ENCODE peak calls at places on chromosomes 16 and 17, in six cellular contexts. C is HFFc6; X is activated CD8-positive, alpha-beta memory T cell treated with anti-CD3 and anti-CD28 coated beads for 1 hour; N is HTR-8/SVneo; I is astrocyte of the cerebellum; J is NCI-H1105. K is an unnamed sample.
A peak's percentile ranks its signal among the peaks of the same experiment; 100 is the strongest.

GRCh38 chr16:48367443-48368049 is 17.7 kb downstream of the SIAH1 start:
- DNase-seq in X (no peak), I (no peak), C (no peak), N (no peak), J (no peak), K (no peak)

GRCh38 chr16:23509763-23510153 is 536 bp downstream of the GGA2 start:
- DNase-seq in I (no peak), J (no peak), C (peak; percentile 18), X (no peak), N (no peak), K (no peak)

GRCh38 chr16:2339521-2340484 is 725 bp downstream of the ABCA3 start:
- DNase-seq in J (no peak), X (peak; percentile 17), I (no peak), C (no peak), N (peak; percentile 42), K (no peak)

GRCh38 chr17:33696102-33696501 is 403.0 kb upstream of the ASIC2 start:
- DNase-seq in J (no peak), X (no peak), C (no peak), N (no peak), I (no peak), K (no peak)

GRCh38 chr17:40548982-40549680 is 16.1 kb downstream of the CCR7 start:
- DNase-seq in I (peak; percentile 64), J (no peak), N (peak; percentile 67), X (no peak), C (peak; percentile 81), K (no peak)

GRCh38 chr16:3672571-3673041 is 18.1 kb downstream of the DNASE1 start:
- DNase-seq in I (no peak), X (no peak), J (no peak), C (no peak), N (no peak), K (no peak)

GRCh38 chr17:75077490-75078096 is 10.2 kb upstream of the SLC16A5 start:
- DNase-seq in C (no peak), I (no peak), J (no peak), X (peak; percentile 24), N (no peak), K (no peak)

GRCh38 chr17:72056727-72057290 is 64.0 kb upstream of the SOX9 start:
- DNase-seq in I (no peak), N (no peak), C (no peak), X (no peak), J (no peak), K (no peak)

GRCh38 chr17:2406903-2407790 is 6.3 kb upstream of the MNT start:
- DNase-seq in C (peak; percentile 97), I (no peak), J (no peak), N (peak; percentile 81), X (no peak), K (no peak)

GRCh38 chr16:87435399-87436224 is 43.5 kb downstream of the MAP1LC3B start:
- DNase-seq in N (no peak), C (peak; percentile 37), X (no peak), I (peak; percentile 71), J (no peak), K (no peak)

GRCh38 chr16:54411555-54411954 is 125.0 kb upstream of the IRX3 start:
- DNase-seq in I (no peak), N (no peak), J (no peak), C (no peak), X (no peak), K (no peak)

GRCh38 chr17:44146375-44147346 is 4.9 kb downstream of the HROB start:
- DNase-seq in X (no peak), I (no peak), C (no peak), J (no peak), N (no peak), K (no peak)

GRCh38 chr16:50395763-50396710 is 27.2 kb upstream of the BRD7 start:
- DNase-seq in I (no peak), N (no peak), J (no peak), X (no peak), C (no peak), K (no peak)

GRCh38 chr17:39617446-39618251 is 9.1 kb upstream of the PPP1R1B start:
- DNase-seq in X (peak; percentile 35), N (peak; percentile 79), J (peak; percentile 59), C (peak; percentile 30), I (no peak), K (no peak)

GRCh38 chr17:9360610-9361571 is 214.7 kb downstream of the STX8 start:
- DNase-seq in J (no peak), I (no peak), C (peak; percentile 66), X (no peak), N (peak; percentile 65), K (no peak)

GRCh38 chr17:62075308-62075815 is 10.3 kb upstream of the MED13 start:
- DNase-seq in X (no peak), N (no peak), J (no peak), I (no peak), C (no peak), K (no peak)

GRCh38 chr17:37607637-37608368 is 1.4 kb downstream of the SYNRG start:
- DNase-seq in J (no peak), C (no peak), N (no peak), I (no peak), X (no peak), K (no peak)

GRCh38 chr16:31472559-31473203 is 729 bp downstream of the TGFB1I1 start:
- DNase-seq in X (no peak), N (peak; percentile 89), I (peak; percentile 73), C (peak; percentile 91), J (peak; percentile 39), K (no peak)

GRCh38 chr17:68296217-68297140 is 5.2 kb downstream of the ARSG start:
- DNase-seq in N (no peak), C (no peak), X (peak; percentile 31), I (no peak), J (no peak), K (no peak)

GRCh38 chr16:79918916-79919315 is 318.4 kb upstream of the MAF start:
- DNase-seq in N (no peak), I (no peak), X (no peak), J (no peak), C (no peak), K (no peak)

GRCh38 chr17:76136276-76137025 is 4.6 kb downstream of the FOXJ1 start:
- DNase-seq in C (no peak), I (no peak), X (no peak), N (no peak), J (no peak), K (no peak)

GRCh38 chr17:42283241-42284019 is 4.9 kb upstream of the STAT5A start:
- DNase-seq in I (no peak), J (no peak), N (no peak), C (no peak), X (no peak), K (no peak)

K was measured in esophagus squamous epithelium.